ENCODE peak calls at places on chromosomes 4 and X, in six cellular contexts. T is HepG2, Q is GM12878, I is K562, A is H1, X is HCT116. W is an unnamed sample. For H3K36me3, the result is how much of the 10 kb centered on the place peaks cover.

GRCh38 chrX:19964017-19964710 is 26.7 kb downstream of the BCLAF3 start:
- DNase-seq in T (no peak), Q (no peak), I (no peak), A (no peak), X (no peak), W (no peak)

GRCh38 chrX:117992324-117992723 is 124.3 kb downstream of the KLHL13 start:
- DNase-seq in T (no peak), Q (no peak), I (no peak), A (no peak), X (no peak), W (no peak)

GRCh38 chr4:154559931-154560801 is 2.6 kb upstream of the FGB start:
- DNase-seq in T (peak), Q (no peak), I (no peak), A (no peak), X (no peak), W (no peak)

GRCh38 chr4:3607690-3608514 is 75.7 kb upstream of the LRPAP1 start:
- DNase-seq in T (no peak), Q (no peak), I (no peak), A (no peak), X (no peak), W (no peak)

GRCh38 chrX:16357902-16358301 is 190.6 kb downstream of the MAGEB17 start:
- DNase-seq in T (no peak), Q (no peak), I (no peak), A (no peak), X (no peak), W (no peak)

GRCh38 chr4:156169011-156169410 is 215.3 kb upstream of the CTSO start:
- DNase-seq in T (peak), Q (no peak), I (no peak), A (peak), X (peak), W (peak)

GRCh38 chr4:57219389-57219890 is 109.3 kb upstream of the IGFBP7 start:
- DNase-seq in T (no peak), Q (no peak), I (no peak), A (no peak), X (no peak), W (no peak)

GRCh38 chrX:113048896-113049295 is 208.3 kb upstream of the AMOT start:
- DNase-seq in T (no peak), Q (no peak), I (no peak), A (no peak), X (no peak), W (no peak)

GRCh38 chrX:112163916-112164315 is 81.3 kb upstream of the TRPC5 start:
- DNase-seq in T (no peak), Q (no peak), I (no peak), A (no peak), X (no peak), W (no peak)

GRCh38 chrX:68994883-68995255 is 166.0 kb downstream of the EFNB1 start:
- DNase-seq in T (no peak), Q (no peak), I (no peak), A (no peak), X (no peak), W (no peak)

GRCh38 chr4:112552668-112553067 is 36.7 kb upstream of the NEUROG2 start:
- DNase-seq in T (peak), Q (no peak), I (no peak), A (no peak), X (peak), W (no peak)

GRCh38 chrX:9267415-9267814 is 197.4 kb upstream of the TBL1X start:
- DNase-seq in T (peak), Q (no peak), I (no peak), A (no peak), X (no peak), W (no peak)

GRCh38 chrX:153927686-153927935 is 1.5 kb upstream of the ARHGAP4 start:
- DNase-seq in T (no peak), Q (no peak), I (no peak), A (no peak), X (no peak), W (no peak)

GRCh38 chr4:8113611-8114343 is 44.8 kb downstream of the ABLIM2 start:
- DNase-seq in T (no peak), Q (no peak), I (no peak), A (no peak), X (no peak), W (no peak)

GRCh38 chr4:102760645-102761477 is at the start of gene MANBA:
- DNase-seq in T (peak), Q (no peak), I (peak), A (peak), X (peak), W (peak)
- TF ChIP-seq POLR2A in T (peak), Q (peak), I (peak), A (peak), X (peak), W (peak)

GRCh38 chr4:39285853-39286252 is 80.3 kb downstream of the RFC1 start:
- DNase-seq in T (no peak), Q (no peak), I (no peak), A (no peak), X (no peak), W (no peak)
- H3K36me3 ChIP-seq in T (half or more), Q (under half), I (under half), A (under half), X (under half), W (under half)

GRCh38 chrX:80184854-80185253 is 170.3 kb downstream of the TBX22 start:
- DNase-seq in T (no peak), Q (no peak), I (no peak), A (no peak), X (no peak), W (no peak)
- TF ChIP-seq MAX in T (no peak), Q (no peak), I (no peak), A (no peak), X (no peak), W (no peak)

GRCh38 chr4:99946346-99947189 is at the start of gene DNAJB14:
- DNase-seq in T (peak), Q (no peak), I (peak), A (peak), X (peak), W (peak)
- TF ChIP-seq POLR2A in T (peak), Q (peak), I (peak), A (peak), X (peak), W (peak)

DNA sequence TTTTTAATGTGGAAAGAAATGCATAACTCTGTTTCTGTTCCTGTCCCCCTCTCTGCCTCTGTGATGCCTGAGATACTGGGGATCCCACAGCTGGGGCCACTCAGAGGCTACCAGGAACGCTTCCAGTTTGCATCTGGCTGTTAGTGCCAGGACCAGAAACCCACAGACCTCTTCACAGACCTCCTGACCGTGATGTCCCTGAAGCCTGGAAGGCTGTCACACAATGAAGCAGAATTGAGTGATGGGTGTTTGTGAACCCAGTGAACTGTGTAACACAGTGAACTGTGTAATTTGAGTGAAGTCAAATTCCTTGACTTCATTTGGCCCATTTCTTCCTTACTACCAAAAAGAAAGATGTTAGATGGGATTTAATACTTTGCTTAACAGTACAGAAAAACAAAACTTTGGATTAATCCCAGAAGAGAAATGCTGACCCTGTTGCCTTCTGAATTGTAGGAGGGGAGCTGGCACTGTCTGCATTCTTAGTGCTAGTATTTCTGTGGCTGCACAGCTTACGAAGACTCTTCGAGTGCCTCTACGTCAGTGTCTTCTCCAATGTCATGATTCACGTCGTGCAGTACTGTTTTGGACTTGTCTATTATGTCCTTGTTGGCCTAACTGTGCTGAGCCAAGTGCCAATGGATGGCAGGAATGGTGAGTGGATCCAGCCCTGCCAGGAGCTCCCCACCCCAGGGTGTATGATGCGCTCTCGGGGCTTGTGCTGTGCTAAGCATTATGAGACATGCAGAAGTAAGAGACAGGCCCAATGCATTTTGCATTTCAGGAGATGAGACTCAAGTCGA is 17.8 kb downstream of the SRD5A3 start:
- DNase-seq in T (no peak), Q (no peak), I (no peak), A (no peak), X (no peak), W (no peak)
- H3K36me3 ChIP-seq in T (under half), Q (under half), I (under half), A (under half), X (under half), W (under half)

DNA sequence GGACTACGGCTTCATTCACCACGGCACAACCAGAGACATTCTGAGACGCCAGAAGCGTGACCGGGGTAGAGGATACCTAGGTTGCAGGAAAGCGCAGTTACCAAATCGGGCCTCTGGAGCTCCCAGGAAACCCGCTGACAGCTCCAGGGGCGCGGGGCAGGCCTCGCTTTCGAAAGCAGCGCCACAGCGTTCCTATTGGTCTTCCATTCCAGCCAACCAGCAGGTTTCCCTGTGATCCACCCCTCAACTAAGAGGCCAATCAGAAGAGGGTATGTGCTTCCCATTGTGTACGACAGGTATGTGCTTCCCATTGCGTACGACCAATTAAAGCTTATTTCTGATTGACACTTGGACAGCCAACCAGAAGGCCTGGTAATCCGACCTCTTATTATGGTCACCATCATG is 14.9 kb downstream of the SNX12 start:
- DNase-seq in T (no peak), Q (peak), I (no peak), A (peak), X (no peak), W (peak)
- TF ChIP-seq MAX in T (no peak), Q (no peak), I (no peak), A (no peak), X (no peak), W (no peak)

GRCh38 chrX:155881158-155881993 is at the start of gene VAMP7:
- DNase-seq in T (peak), Q (peak), I (peak), A (peak), X (peak), W (peak)
- TF ChIP-seq POLR2A in T (peak), Q (peak), I (peak), A (no peak), X (no peak), W (no peak)

DNA sequence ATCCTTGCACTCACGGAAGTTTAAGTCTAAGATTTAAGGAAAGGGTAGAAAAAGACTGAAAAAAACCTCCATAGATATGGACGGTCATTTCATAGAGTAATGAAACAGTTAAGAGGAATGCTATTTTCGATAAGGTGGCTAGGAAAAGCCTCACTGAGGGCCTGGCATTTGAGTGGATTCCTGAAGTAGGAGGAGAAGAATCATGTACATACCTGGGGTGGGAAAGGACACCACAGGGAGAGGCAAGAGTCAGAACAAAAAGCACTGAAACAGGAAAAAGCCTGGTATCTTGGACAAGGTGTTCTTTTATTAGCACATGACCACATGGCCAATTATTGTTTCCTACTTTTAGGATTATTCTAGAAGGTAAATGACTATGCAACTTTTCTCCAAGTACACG is 547.2 kb upstream of the DIPK2B start:
- DNase-seq in T (no peak), Q (no peak), I (no peak), A (no peak), X (no peak), W (no peak)
- H3K36me3 ChIP-seq in T (under half), Q (under half), I (under half), A (under half), X (under half), W (under half)

GRCh38 chr4:88009871-88010270 is 2.4 kb downstream of the PKD2 start:
- DNase-seq in T (no peak), Q (no peak), I (no peak), A (no peak), X (no peak), W (peak)

GRCh38 chr4:88008624-88009235 is 1.3 kb downstream of the PKD2 start:
- DNase-seq in T (no peak), Q (no peak), I (no peak), A (no peak), X (no peak), W (peak)

GRCh38 chr4:88008133-88008621 is 742 bp downstream of the PKD2 start:
- DNase-seq in T (peak), Q (no peak), I (peak), A (peak), X (no peak), W (peak)

GRCh38 chr4:88006956-88007303 is 505 bp upstream of the PKD2 start:
- DNase-seq in T (no peak), Q (no peak), I (no peak), A (no peak), X (no peak), W (no peak)

GRCh38 chr4:88007304-88008132 is at the start of gene PKD2:
- DNase-seq in T (no peak), Q (no peak), I (peak), A (peak), X (peak), W (peak)
- TF ChIP-seq MAX in T (peak), Q (peak), I (no peak), A (no peak), X (peak), W (no peak)

W was measured in endothelial cell of umbilical vein.